ENCODE peak calls at places on chromosomes 12 and 14, in seven cellular contexts. P, X, L, F, Y, D and U are unnamed samples.

GRCh38 chr14:54659365-54659764 is 92.4 kb downstream of the SAMD4A start:
- DNase-seq in Y (no peak), D (no peak), X (no peak), F (no peak), P (no peak), L (no peak), U (no peak)

GRCh38 chr12:60035835-60036234 is 440.0 kb downstream of the SLC16A7 start:
- DNase-seq in F (peak), L (no peak), X (no peak), P (no peak), Y (no peak), D (no peak), U (no peak)

GRCh38 chr14:28767851-28768548 is 1.4 kb downstream of the FOXG1 start:
- DNase-seq in F (no peak), X (peak), Y (no peak), D (no peak), L (peak), P (no peak), U (no peak)

GRCh38 chr14:98692832-98693231 is 579.2 kb downstream of the BCL11B start:
- DNase-seq in L (no peak), X (no peak), D (no peak), P (no peak), Y (no peak), F (no peak), U (no peak)

GRCh38 chr14:81337073-81337472 is 63.1 kb downstream of the STON2 start:
- DNase-seq in F (no peak), X (no peak), L (no peak), D (no peak), Y (no peak), P (no peak), U (no peak)

GRCh38 chr12:93484315-93484981 is 17.1 kb downstream of the MRPL42 start:
- DNase-seq in F (no peak), D (no peak), L (no peak), P (peak), Y (no peak), X (no peak), U (no peak)

GRCh38 chr14:51444381-51445000 is 204.4 kb downstream of the TMX1 start:
- DNase-seq in X (no peak), L (no peak), Y (no peak), D (no peak), F (no peak), P (no peak), U (no peak)

GRCh38 chr12:57475271-57476161 is 4.2 kb downstream of the ARHGAP9 start:
- DNase-seq in X (no peak), P (no peak), F (no peak), Y (no peak), D (no peak), L (peak), U (no peak)

GRCh38 chr12:52713960-52714886 is 10.9 kb upstream of the KRT77 start:
- DNase-seq in Y (no peak), L (no peak), F (no peak), P (peak), X (no peak), D (no peak), U (no peak)

GRCh38 chr12:52494518-52494917 is 1.5 kb upstream of the KRT6A start:
- DNase-seq in P (no peak), X (no peak), D (no peak), Y (no peak), F (no peak), L (no peak), U (no peak)